ENCODE peak calls at places on chromosomes 1 and 21, in eight cellular contexts. One of them, this sample, is unnamed.

GRCh38 chr1:29753771-29754607 is 517.7 kb downstream of the PTPRU start:
- DNase-seq in right cardiac atrium: no peak
- DNase-seq in NCI-H345: no peak
- DNase-seq in hepatocyte: no peak
- DNase-seq in uterus: no peak
- DNase-seq in ELR: no peak
- DNase-seq in A172: no peak
- DNase-seq in HCEC 1CT: no peak
- DNase-seq in this sample: no peak

GRCh38 chr1:244833734-244834595 is 1.5 kb upstream of the COX20 start:
- DNase-seq in uterus: peak
- DNase-seq in ELR: peak
- DNase-seq in A172: peak
- DNase-seq in HCEC 1CT: peak
- DNase-seq in hepatocyte: peak
- DNase-seq in NCI-H345: peak
- DNase-seq in right cardiac atrium: peak
- DNase-seq in this sample: peak

GRCh38 chr1:11053758-11054137 is 6.1 kb downstream of the SRM start:
- DNase-seq in hepatocyte: peak
- DNase-seq in HCEC 1CT: no peak
- DNase-seq in ELR: no peak
- DNase-seq in uterus: no peak
- DNase-seq in NCI-H345: no peak
- DNase-seq in right cardiac atrium: no peak
- DNase-seq in A172: no peak
- DNase-seq in this sample: no peak

GRCh38 chr1:29801561-29801973 is 565.2 kb downstream of the PTPRU start:
- DNase-seq in HCEC 1CT: no peak
- DNase-seq in right cardiac atrium: no peak
- DNase-seq in A172: no peak
- DNase-seq in NCI-H345: no peak
- DNase-seq in ELR: no peak
- DNase-seq in uterus: no peak
- DNase-seq in hepatocyte: no peak
- DNase-seq in this sample: no peak

GRCh38 chr1:171801395-171801990 is 20.0 kb downstream of the METTL13 start:
- DNase-seq in ELR: peak
- DNase-seq in right cardiac atrium: no peak
- DNase-seq in uterus: no peak
- DNase-seq in HCEC 1CT: peak
- DNase-seq in A172: peak
- DNase-seq in NCI-H345: peak
- DNase-seq in hepatocyte: peak
- DNase-seq in this sample: no peak

GRCh38 chr21:28587748-28588147 is 404.9 kb downstream of the LTN1 start:
- DNase-seq in hepatocyte: no peak
- DNase-seq in right cardiac atrium: no peak
- DNase-seq in A172: no peak
- DNase-seq in ELR: peak
- DNase-seq in uterus: no peak
- DNase-seq in HCEC 1CT: peak
- DNase-seq in NCI-H345: no peak
- DNase-seq in this sample: no peak

GRCh38 chr1:98126740-98127139 is 205.9 kb upstream of the DPYD start:
- DNase-seq in A172: no peak
- DNase-seq in right cardiac atrium: no peak
- DNase-seq in NCI-H345: no peak
- DNase-seq in uterus: no peak
- DNase-seq in hepatocyte: no peak
- DNase-seq in HCEC 1CT: no peak
- DNase-seq in ELR: peak
- DNase-seq in this sample: no peak

GRCh38 chr1:152757747-152758146 is at the start of gene KPRP:
- DNase-seq in A172: no peak
- DNase-seq in uterus: no peak
- DNase-seq in HCEC 1CT: no peak
- DNase-seq in ELR: no peak
- DNase-seq in NCI-H345: no peak
- DNase-seq in hepatocyte: no peak
- DNase-seq in right cardiac atrium: no peak
- DNase-seq in this sample: no peak

GRCh38 chr1:3415260-3415952 is 39.1 kb upstream of the ARHGEF16 start:
- DNase-seq in hepatocyte: no peak
- DNase-seq in NCI-H345: no peak
- DNase-seq in uterus: no peak
- DNase-seq in ELR: no peak
- DNase-seq in right cardiac atrium: peak
- DNase-seq in HCEC 1CT: no peak
- DNase-seq in A172: no peak
- DNase-seq in this sample: peak

GRCh38 chr1:185785586-185785985 is 51.4 kb downstream of the HMCN1 start:
- DNase-seq in HCEC 1CT: no peak
- DNase-seq in ELR: no peak
- DNase-seq in NCI-H345: no peak
- DNase-seq in uterus: no peak
- DNase-seq in right cardiac atrium: no peak
- DNase-seq in hepatocyte: no peak
- DNase-seq in A172: no peak
- DNase-seq in this sample: no peak

GRCh38 chr1:84774674-84775548 is 84.7 kb upstream of the SSX2IP start:
- DNase-seq in A172: no peak
- DNase-seq in NCI-H345: peak
- DNase-seq in HCEC 1CT: no peak
- DNase-seq in right cardiac atrium: no peak
- DNase-seq in uterus: no peak
- DNase-seq in hepatocyte: no peak
- DNase-seq in ELR: no peak
- DNase-seq in this sample: no peak

GRCh38 chr1:178470411-178470960 is 26.3 kb downstream of the CLEC20A start:
- DNase-seq in ELR: no peak
- DNase-seq in NCI-H345: no peak
- DNase-seq in right cardiac atrium: no peak
- DNase-seq in hepatocyte: peak
- DNase-seq in A172: no peak
- DNase-seq in HCEC 1CT: no peak
- DNase-seq in uterus: no peak
- DNase-seq in this sample: no peak

GRCh38 chr21:33028759-33029511 is 3.2 kb downstream of the OLIG2 start:
- DNase-seq in hepatocyte: no peak
- DNase-seq in HCEC 1CT: no peak
- DNase-seq in A172: no peak
- DNase-seq in right cardiac atrium: no peak
- DNase-seq in uterus: no peak
- DNase-seq in ELR: no peak
- DNase-seq in NCI-H345: no peak
- DNase-seq in this sample: no peak

GRCh38 chr1:14498839-14499238 is 99.6 kb upstream of the KAZN start:
- DNase-seq in uterus: no peak
- DNase-seq in NCI-H345: no peak
- DNase-seq in hepatocyte: no peak
- DNase-seq in right cardiac atrium: no peak
- DNase-seq in HCEC 1CT: no peak
- DNase-seq in ELR: no peak
- DNase-seq in A172: no peak
- DNase-seq in this sample: no peak

GRCh38 chr1:150813028-150813707 is 5.1 kb upstream of the CTSK start:
- DNase-seq in A172: peak
- DNase-seq in HCEC 1CT: peak
- DNase-seq in hepatocyte: peak
- DNase-seq in right cardiac atrium: peak
- DNase-seq in ELR: peak
- DNase-seq in uterus: peak
- DNase-seq in NCI-H345: peak
- DNase-seq in this sample: peak

GRCh38 chr21:31872452-31873274 is at the start of gene HUNK:
- DNase-seq in hepatocyte: peak
- DNase-seq in ELR: no peak
- DNase-seq in A172: no peak
- DNase-seq in right cardiac atrium: peak
- DNase-seq in NCI-H345: peak
- DNase-seq in HCEC 1CT: no peak
- DNase-seq in uterus: peak
- DNase-seq in this sample: no peak

GRCh38 chr1:114676115-114676514 is 6.3 kb upstream of the DENND2C start:
- DNase-seq in uterus: no peak
- DNase-seq in NCI-H345: no peak
- DNase-seq in ELR: no peak
- DNase-seq in HCEC 1CT: no peak
- DNase-seq in right cardiac atrium: no peak
- DNase-seq in A172: no peak
- DNase-seq in hepatocyte: no peak
- DNase-seq in this sample: no peak